ENCODE peak calls at places on chromosomes 5 and 9, in four cellular contexts. A is coronary artery, I is AG04450, M is heart left ventricle. P is an unnamed sample.

GRCh38 chr9:33132249-33132772 is 34.8 kb downstream of the B4GALT1 start:
- DNase-seq in A (no peak), I (peak), M (no peak), P (no peak)

GRCh38 chr5:56818409-56819026 is 3.2 kb downstream of the MAP3K1 start:
- DNase-seq in A (no peak), I (no peak), M (no peak), P (no peak)

GRCh38 chr9:89978185-89978584 is 373.4 kb downstream of the GADD45G start:
- DNase-seq in A (no peak), I (no peak), M (no peak), P (no peak)

GRCh38 chr5:1002836-1003235 is 5.8 kb upstream of the NKD2 start:
- DNase-seq in A (no peak), I (no peak), M (no peak), P (no peak)

GRCh38 chr9:20618361-20618799 is 3.9 kb downstream of the MLLT3 start:
- DNase-seq in A (no peak), I (no peak), M (peak), P (peak)

GRCh38 chr5:157271740-157272271 is 5.9 kb downstream of the CYFIP2 start:
- DNase-seq in A (no peak), I (no peak), M (no peak), P (no peak)

GRCh38 chr9:71249729-71250317 is 128.4 kb upstream of the TRPM3 start:
- DNase-seq in A (no peak), I (peak), M (peak), P (no peak)

GRCh38 chr5:54083245-54083644 is 227.1 kb downstream of the ARL15 start:
- DNase-seq in A (no peak), I (no peak), M (no peak), P (no peak)

GRCh38 chr5:61631438-61631941 is 299.4 kb downstream of the ZSWIM6 start:
- DNase-seq in A (no peak), I (no peak), M (peak), P (peak)

GRCh38 chr9:77848897-77849296 is 182.7 kb downstream of the GNAQ start:
- DNase-seq in A (no peak), I (peak), M (peak), P (peak)

GRCh38 chr9:120435066-120435465 is 144.9 kb downstream of the CDK5RAP2 start:
- DNase-seq in A (no peak), I (peak), M (no peak), P (no peak)

GRCh38 chr5:139958749-139959148 is 84.3 kb downstream of the NRG2 start:
- DNase-seq in A (peak), I (no peak), M (no peak), P (no peak)

GRCh38 chr9:90290716-90291485 is 351.7 kb downstream of the DIRAS2 start:
- DNase-seq in A (no peak), I (no peak), M (no peak), P (no peak)

GRCh38 chr5:170534177-170534576 is 30.4 kb downstream of the KCNIP1 start:
- DNase-seq in A (no peak), I (no peak), M (no peak), P (no peak)

GRCh38 chr5:55850839-55851674 is at the start of gene IL31RA:
- DNase-seq in A (no peak), I (peak), M (no peak), P (no peak)

GRCh38 chr5:18534119-18534518 is 899.9 kb downstream of the TAF11L14 start:
- DNase-seq in A (no peak), I (no peak), M (no peak), P (no peak)

GRCh38 chr9:82549174-82549821 is 513.6 kb downstream of the RASEF start:
- DNase-seq in A (no peak), I (no peak), M (no peak), P (no peak)

GRCh38 chr9:68685213-68685612 is 19.8 kb upstream of the PIP5K1B start:
- DNase-seq in A (no peak), I (no peak), M (no peak), P (no peak)

GRCh38 chr9:138049085-138049778 is 171.7 kb downstream of the CACNA1B start:
- DNase-seq in A (peak), I (no peak), M (peak), P (no peak)

GRCh38 chr5:147611483-147611882 is 101.6 kb upstream of the DPYSL3 start:
- DNase-seq in A (no peak), I (no peak), M (no peak), P (no peak)

GRCh38 chr5:80208337-80208736 is 47.5 kb downstream of the SERINC5 start:
- DNase-seq in A (no peak), I (no peak), M (no peak), P (no peak)

GRCh38 chr5:78113689-78114088 is 180.8 kb downstream of the AP3B1 start:
- DNase-seq in A (no peak), I (no peak), M (no peak), P (no peak)

GRCh38 chr5:146541956-146542849 is 26.2 kb upstream of the GPR151 start:
- DNase-seq in A (peak), I (peak), M (peak), P (peak)

GRCh38 chr9:134807726-134808125 is 72.9 kb upstream of the FCN2 start:
- DNase-seq in A (no peak), I (peak), M (peak), P (no peak)

GRCh38 chr5:553874-554273 is 29.6 kb upstream of the SLC9A3 start:
- DNase-seq in A (peak), I (no peak), M (no peak), P (no peak)

GRCh38 chr9:75239176-75239575 is 150.9 kb downstream of the OSTF1 start:
- DNase-seq in A (no peak), I (no peak), M (no peak), P (no peak)

GRCh38 chr5:57778528-57779175 is 296.0 kb upstream of the ACTBL2 start:
- DNase-seq in A (no peak), I (no peak), M (no peak), P (no peak)

GRCh38 chr5:55547792-55548191 is 13.0 kb upstream of the PLPP1 start:
- DNase-seq in A (no peak), I (no peak), M (no peak), P (no peak)

GRCh38 chr9:134731497-134732391 is 90.1 kb downstream of the COL5A1 start:
- DNase-seq in A (no peak), I (no peak), M (no peak), P (no peak)

GRCh38 chr5:110803467-110804326 is 64.9 kb downstream of the SLC25A46 start:
- DNase-seq in A (no peak), I (no peak), M (no peak), P (no peak)

GRCh38 chr9:134316444-134317160 is 9.7 kb upstream of the RXRA start:
- DNase-seq in A (no peak), I (no peak), M (peak), P (no peak)

GRCh38 chr5:88665750-88666215 is 217.2 kb downstream of the MEF2C start:
- DNase-seq in A (no peak), I (no peak), M (no peak), P (no peak)

GRCh38 chr5:165502893-165503696 is 1997.7 kb downstream of the MAT2B start:
- DNase-seq in A (no peak), I (no peak), M (no peak), P (no peak)

GRCh38 chr5:91219803-91220371 is 163.2 kb downstream of the ARRDC3 start:
- DNase-seq in A (no peak), I (no peak), M (no peak), P (no peak)

GRCh38 chr5:65535529-65535987 is 27.4 kb downstream of the CENPK start:
- DNase-seq in A (no peak), I (no peak), M (no peak), P (no peak)

GRCh38 chr5:73188764-73189521 is 15.9 kb downstream of the TMEM174 start:
- DNase-seq in A (no peak), I (peak), M (no peak), P (no peak)

GRCh38 chr5:73192375-73192774 is 19.4 kb downstream of the TMEM174 start:
- DNase-seq in A (no peak), I (no peak), M (no peak), P (no peak)

GRCh38 chr5:73186976-73187375 is 14.0 kb downstream of the TMEM174 start:
- DNase-seq in A (no peak), I (no peak), M (no peak), P (no peak)

GRCh38 chr5:73193592-73193991 is 20.6 kb downstream of the TMEM174 start:
- DNase-seq in A (no peak), I (no peak), M (no peak), P (no peak)

GRCh38 chr5:73189816-73190451 is 16.9 kb downstream of the TMEM174 start:
- DNase-seq in A (no peak), I (peak), M (no peak), P (no peak)
- H3K27ac ChIP-seq in A (no peak), I (peak), M (no peak), P (no peak)

GRCh38 chr5:141419074-141419880 is 1.6 kb upstream of the PCDHGA11 start:
- DNase-seq in A (no peak), I (no peak), M (no peak), P (no peak)

GRCh38 chr5:141421489-141421855 is 621 bp downstream of the PCDHGA11 start:
- DNase-seq in A (no peak), I (no peak), M (no peak), P (no peak)

GRCh38 chr5:141422742-141423291 is 2.0 kb downstream of the PCDHGA11 start:
- DNase-seq in A (no peak), I (no peak), M (no peak), P (no peak)

GRCh38 chr5:141420855-141421488 is at the start of gene PCDHGA11:
- DNase-seq in A (no peak), I (no peak), M (no peak), P (no peak)
- TF ChIP-seq CTCF in A (no peak), I (peak), M (peak), P (no peak)

GRCh38 chr9:136538599-136539426 is 7.0 kb downstream of the NOTCH1 start:
- DNase-seq in A (no peak), I (no peak), M (peak), P (no peak)
- H3K27ac ChIP-seq in A (peak), I (no peak), M (peak), P (peak)

GRCh38 chr9:4375424-4376195 is 75.7 kb upstream of the GLIS3 start:
- DNase-seq in A (no peak), I (peak), M (no peak), P (no peak)
- TF ChIP-seq CTCF in A (peak), I (peak), M (peak), P (peak)

DNA sequence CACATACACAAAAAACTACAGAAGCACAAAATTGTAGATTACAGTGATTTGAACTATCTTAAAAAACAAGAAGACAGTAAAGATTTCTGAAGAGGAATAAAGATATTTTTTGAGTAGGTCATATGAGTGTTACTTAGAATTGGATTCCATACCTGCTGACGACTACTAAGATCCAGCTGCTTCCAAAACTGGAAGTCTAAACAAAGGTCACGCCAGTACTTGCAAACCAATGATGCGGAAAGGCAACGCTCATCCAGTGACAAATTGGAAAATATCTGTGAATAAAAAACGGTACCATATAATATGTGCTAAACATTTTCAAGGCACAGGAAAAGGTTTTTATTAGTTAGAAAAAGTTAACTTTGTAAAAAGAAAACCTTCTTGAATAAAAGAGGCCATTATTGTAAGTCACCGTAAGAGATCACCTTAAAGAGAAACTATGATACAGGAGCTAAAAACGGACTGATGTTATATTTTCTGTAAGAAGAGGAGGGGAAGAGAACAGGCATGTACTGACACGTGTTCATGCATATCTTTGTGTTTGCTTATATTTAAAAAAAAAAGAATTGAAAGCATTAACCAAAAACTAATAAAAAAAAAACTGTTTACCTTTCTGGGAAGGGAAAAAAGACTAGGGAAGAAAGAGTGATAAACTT is 14.1 kb downstream of the FBXL17 start:
- DNase-seq in A (no peak), I (no peak), M (no peak), P (no peak)
- H3K27ac ChIP-seq in A (no peak), I (no peak), M (no peak), P (no peak)

GRCh38 chr9:128414461-128414860 is 6.2 kb upstream of the CERCAM start:
- DNase-seq in A (no peak), I (no peak), M (no peak), P (no peak)
- TF ChIP-seq CTCF in A (no peak), I (peak), M (no peak), P (no peak)

P was measured in uterus.